ENCODE peak calls at places on chromosome 19, in nine cellular contexts. P is M059J; A is stomach; D is NCI-H446 treated with DMSO at 0.1 percent for 48 hours; Q is small intestine; Y is NCI-H1436; C is CD4-positive, alpha-beta T cell; J is activated T-cell treated with anti-CD3 and anti-CD28 coated beads for 1 hour; R is sciatic nerve. L is an unnamed sample.

GRCh38 chr19:49453757-49454248 is 778 bp downstream of the ALDH16A1 start:
- DNase-seq in P (no peak), A (no peak), D (no peak), Q (no peak), C (no peak), J (no peak), Y (no peak), R (no peak), L (no peak)

GRCh38 chr19:18843960-18844359 is 12.2 kb downstream of the UPF1 start:
- DNase-seq in P (peak), D (no peak), R (no peak), A (no peak), Y (no peak), J (no peak), C (no peak), Q (no peak), L (no peak)

GRCh38 chr19:7494416-7495098 is 5.7 kb upstream of the PEX11G start:
- DNase-seq in R (peak), A (peak), P (no peak), Q (no peak), C (no peak), J (no peak), D (no peak), Y (no peak), L (peak)

GRCh38 chr19:3725640-3726310 is 17.6 kb downstream of the TJP3 start:
- DNase-seq in D (no peak), P (peak), C (no peak), R (no peak), J (no peak), A (peak), Q (peak), Y (no peak), L (no peak)

GRCh38 chr19:18494267-18494607 is 27.6 kb downstream of the ELL start:
- DNase-seq in P (no peak), J (no peak), C (no peak), D (no peak), R (no peak), Y (no peak), Q (no peak), A (no peak), L (no peak)

GRCh38 chr19:32287811-32288227 is 57.6 kb upstream of the ZNF507 start:
- DNase-seq in Q (peak), R (peak), C (no peak), Y (peak), P (peak), A (peak), J (no peak), D (no peak), L (no peak)

GRCh38 chr19:2186071-2186846 is 22.5 kb downstream of the DOT1L start:
- DNase-seq in Q (no peak), R (peak), C (no peak), A (peak), Y (no peak), P (no peak), D (no peak), J (no peak), L (no peak)

GRCh38 chr19:14480695-14481069 is 5.5 kb upstream of the PTGER1 start:
- DNase-seq in R (no peak), J (no peak), Q (no peak), Y (no peak), C (no peak), D (no peak), A (no peak), P (peak), L (no peak)

GRCh38 chr19:3253270-3253669 is 28.8 kb downstream of the CELF5 start:
- DNase-seq in D (no peak), Y (no peak), A (no peak), J (no peak), R (no peak), C (no peak), P (no peak), Q (no peak), L (no peak)

GRCh38 chr19:16372065-16372915 is 47.7 kb downstream of the KLF2 start:
- DNase-seq in A (no peak), J (no peak), P (no peak), C (no peak), Q (no peak), D (no peak), R (no peak), Y (no peak), L (peak)

GRCh38 chr19:39318071-39318470 is 2.6 kb downstream of the LRFN1 start:
- DNase-seq in Y (no peak), C (no peak), D (no peak), A (no peak), R (no peak), Q (no peak), J (no peak), P (no peak), L (no peak)

GRCh38 chr19:46786236-46787039 is 2.0 kb downstream of the SLC1A5 start:
- DNase-seq in P (peak), R (peak), Q (peak), Y (no peak), J (peak), C (peak), A (peak), D (peak), L (peak)

GRCh38 chr19:11227201-11227886 is 12.1 kb upstream of the ANGPTL8 start:
- DNase-seq in R (no peak), J (no peak), P (no peak), C (no peak), A (no peak), Y (peak), Q (no peak), D (no peak), L (no peak)

GRCh38 chr19:1671716-1672037 is 19.3 kb upstream of the TCF3 start:
- DNase-seq in P (no peak), Q (no peak), R (no peak), Y (no peak), A (no peak), D (no peak), C (no peak), J (no peak), L (no peak)